ENCODE peak calls at places on chromosomes 11 and 22, in four cellular contexts. One of them, this sample, is unnamed.
A peak's percentile ranks its signal among the peaks of the same experiment; 100 is the strongest.

GRCh38 chr11:76736773-76737495 is 46.2 kb upstream of the TSKU start:
- DNase-seq in SJSA1: no peak
- DNase-seq in HT1080: no peak
- DNase-seq in Calu3: no peak
- DNase-seq in this sample: no peak

GRCh38 chr22:44519895-44520294 is 21.9 kb upstream of the RTL6 start:
- DNase-seq in SJSA1: no peak
- DNase-seq in HT1080: no peak
- DNase-seq in Calu3: no peak
- DNase-seq in this sample: no peak

GRCh38 chr11:35675901-35676610 is 13.5 kb downstream of the TRIM44 start:
- DNase-seq in SJSA1: no peak
- DNase-seq in HT1080: no peak
- DNase-seq in Calu3: no peak
- DNase-seq in this sample: no peak

GRCh38 chr22:37982938-37983859 is 1.2 kb downstream of the SOX10 start:
- DNase-seq in SJSA1: no peak
- DNase-seq in HT1080: no peak
- DNase-seq in Calu3: no peak
- DNase-seq in this sample: no peak

GRCh38 chr22:38081941-38082828 is 1.8 kb downstream of the SLC16A8 start:
- DNase-seq in SJSA1: no peak
- DNase-seq in HT1080: no peak
- DNase-seq in Calu3: no peak
- DNase-seq in this sample: no peak

GRCh38 chr22:28025333-28025732 is 106.3 kb upstream of the PITPNB start:
- DNase-seq in SJSA1: no peak
- DNase-seq in HT1080: no peak
- DNase-seq in Calu3: no peak
- DNase-seq in this sample: no peak

GRCh38 chr11:34052608-34053160 is 1.2 kb downstream of the CAPRIN1 start:
- DNase-seq in SJSA1: no peak
- DNase-seq in HT1080: no peak
- DNase-seq in Calu3: peak; percentile 9
- DNase-seq in this sample: peak; percentile 36

GRCh38 chr22:49423125-49423650 is 404.5 kb downstream of the BRD1 start:
- DNase-seq in SJSA1: no peak
- DNase-seq in HT1080: no peak
- DNase-seq in Calu3: no peak
- DNase-seq in this sample: no peak

GRCh38 chr11:69760319-69760718 is 14.8 kb downstream of the FGF4 start:
- DNase-seq in SJSA1: no peak
- DNase-seq in HT1080: no peak
- DNase-seq in Calu3: no peak
- DNase-seq in this sample: no peak

GRCh38 chr11:96263361-96263763 is 79.6 kb downstream of the MAML2 start:
- DNase-seq in SJSA1: no peak
- DNase-seq in HT1080: peak; percentile 60
- DNase-seq in Calu3: no peak
- DNase-seq in this sample: no peak

GRCh38 chr11:65293909-65294381 is 20.7 kb upstream of the CDC42EP2 start:
- DNase-seq in SJSA1: no peak
- DNase-seq in HT1080: no peak
- DNase-seq in Calu3: no peak
- DNase-seq in this sample: no peak

GRCh38 chr11:106552694-106553203 is 465.5 kb downstream of the GUCY1A2 start:
- DNase-seq in SJSA1: no peak
- DNase-seq in HT1080: no peak
- DNase-seq in Calu3: no peak
- DNase-seq in this sample: no peak

GRCh38 chr11:2819316-2819715 is 66.3 kb downstream of the CDKN1C start:
- DNase-seq in SJSA1: no peak
- DNase-seq in HT1080: no peak
- DNase-seq in Calu3: no peak
- DNase-seq in this sample: no peak

GRCh38 chr11:71373791-71374454 is 74.3 kb downstream of the DHCR7 start:
- DNase-seq in SJSA1: no peak
- DNase-seq in HT1080: no peak
- DNase-seq in Calu3: no peak
- DNase-seq in this sample: no peak

GRCh38 chr11:97414801-97415200 is 1025.0 kb downstream of the JRKL start:
- DNase-seq in SJSA1: no peak
- DNase-seq in HT1080: no peak
- DNase-seq in Calu3: no peak
- DNase-seq in this sample: no peak

GRCh38 chr11:85620243-85620642 is 6.9 kb downstream of the DLG2 start:
- DNase-seq in SJSA1: no peak
- DNase-seq in HT1080: no peak
- DNase-seq in Calu3: no peak
- DNase-seq in this sample: no peak

GRCh38 chr11:2771758-2772466 is 72.1 kb upstream of the KCNQ1OT1 start:
- DNase-seq in SJSA1: no peak
- DNase-seq in HT1080: no peak
- DNase-seq in Calu3: no peak
- DNase-seq in this sample: no peak

GRCh38 chr11:68763181-68763721 is 11.9 kb upstream of the TESMIN start:
- DNase-seq in SJSA1: no peak
- DNase-seq in HT1080: no peak
- DNase-seq in Calu3: no peak
- DNase-seq in this sample: no peak

GRCh38 chr22:21593406-21594232 is 26.1 kb downstream of the UBE2L3 start:
- DNase-seq in SJSA1: no peak
- DNase-seq in HT1080: no peak
- DNase-seq in Calu3: peak; percentile 15
- DNase-seq in this sample: no peak

GRCh38 chr11:101049123-101049522 is 80.5 kb downstream of the PGR start:
- DNase-seq in SJSA1: no peak
- DNase-seq in HT1080: peak; percentile 24
- DNase-seq in Calu3: no peak
- DNase-seq in this sample: no peak

GRCh38 chr11:77046060-77046501 is 11.9 kb downstream of the B3GNT6 start:
- DNase-seq in SJSA1: peak; percentile 42
- DNase-seq in HT1080: no peak
- DNase-seq in Calu3: peak; percentile 89
- DNase-seq in this sample: peak; percentile 25

GRCh38 chr11:116970485-116971292 is 127.5 kb downstream of the SIK3 start:
- DNase-seq in SJSA1: no peak
- DNase-seq in HT1080: peak; percentile 54
- DNase-seq in Calu3: no peak
- DNase-seq in this sample: no peak

GRCh38 chr22:48740086-48740730 is 1087.5 kb downstream of the BRD1 start:
- DNase-seq in SJSA1: no peak
- DNase-seq in HT1080: no peak
- DNase-seq in Calu3: no peak
- DNase-seq in this sample: no peak

GRCh38 chr11:129814244-129814992 is 1.2 kb upstream of the TMEM45B start:
- DNase-seq in SJSA1: no peak
- DNase-seq in HT1080: no peak
- DNase-seq in Calu3: no peak
- DNase-seq in this sample: peak; percentile 75

GRCh38 chr22:36304429-36304828 is 51.5 kb downstream of the APOL1 start:
- DNase-seq in SJSA1: no peak
- DNase-seq in HT1080: no peak
- DNase-seq in Calu3: no peak
- DNase-seq in this sample: no peak

GRCh38 chr11:130785376-130786110 is 130.7 kb downstream of the SNX19 start:
- DNase-seq in SJSA1: peak; percentile 38
- DNase-seq in HT1080: peak; percentile 30
- DNase-seq in Calu3: no peak
- DNase-seq in this sample: no peak

GRCh38 chr22:49969751-49970527 is 9.4 kb downstream of the PIM3 start:
- DNase-seq in SJSA1: no peak
- DNase-seq in HT1080: no peak
- DNase-seq in Calu3: no peak
- DNase-seq in this sample: no peak

GRCh38 chr11:134146598-134146997 is 77.2 kb downstream of the NCAPD3 start:
- DNase-seq in SJSA1: no peak
- DNase-seq in HT1080: no peak
- DNase-seq in Calu3: no peak
- DNase-seq in this sample: no peak

GRCh38 chr11:126619516-126619915 is 264.0 kb downstream of the ST3GAL4 start:
- DNase-seq in SJSA1: no peak
- DNase-seq in HT1080: no peak
- DNase-seq in Calu3: no peak
- DNase-seq in this sample: no peak

GRCh38 chr11:59429924-59430516 is 3.8 kb upstream of the OR5A2 start:
- DNase-seq in SJSA1: peak; percentile 41
- DNase-seq in HT1080: peak; percentile 36
- DNase-seq in Calu3: peak; percentile 66
- DNase-seq in this sample: peak; percentile 0

GRCh38 chr11:114150671-114151070 is 91.2 kb downstream of the ZBTB16 start:
- DNase-seq in SJSA1: no peak
- DNase-seq in HT1080: no peak
- DNase-seq in Calu3: no peak
- DNase-seq in this sample: no peak

GRCh38 chr11:128496684-128497056 is 90.7 kb downstream of the ETS1 start:
- DNase-seq in SJSA1: peak; percentile 73
- DNase-seq in HT1080: no peak
- DNase-seq in Calu3: peak; percentile 34
- DNase-seq in this sample: no peak

GRCh38 chr22:32106930-32107329 is 52.2 kb downstream of the C22orf42 start:
- DNase-seq in SJSA1: peak; percentile 4
- DNase-seq in HT1080: no peak
- DNase-seq in Calu3: peak; percentile 28
- DNase-seq in this sample: no peak

GRCh38 chr22:29110946-29111345 is 38.1 kb downstream of the KREMEN1 start:
- DNase-seq in SJSA1: no peak
- DNase-seq in HT1080: no peak
- DNase-seq in Calu3: no peak
- DNase-seq in this sample: no peak

GRCh38 chr11:64348611-64349387 is 8.8 kb downstream of the CCDC88B start:
- DNase-seq in SJSA1: no peak
- DNase-seq in HT1080: no peak
- DNase-seq in Calu3: no peak
- DNase-seq in this sample: no peak

This sample was measured in stimulated activated naive CD4-positive, alpha-beta T cell treated with Interleukin-2 at 50 U/mL for 16 hours.